ENCODE peak calls at places on chromosomes 4 and X, in six cellular contexts. J, M, N, A, E and T are unnamed samples.

GRCh38 chr4:184536881-184537248 is 62.5 kb upstream of the IRF2 start:
- DNase-seq in J (no peak), M (no peak), N (no peak), A (no peak), E (no peak), T (no peak)

GRCh38 chr4:52103314-52103713 is 52.2 kb downstream of the SPATA18 start:
- DNase-seq in J (no peak), M (no peak), N (no peak), A (no peak), E (peak; percentile 69), T (no peak)

GRCh38 chr4:113844369-113844768 is 82.8 kb upstream of the CAMK2D start:
- DNase-seq in J (no peak), M (no peak), N (no peak), A (no peak), E (no peak), T (no peak)

GRCh38 chr4:100268807-100269206 is 78.5 kb upstream of the DDIT4L start:
- DNase-seq in J (no peak), M (no peak), N (no peak), A (no peak), E (no peak), T (no peak)

GRCh38 chrX:123833387-123833786 is 26.5 kb upstream of the XIAP start:
- DNase-seq in J (peak; percentile 54), M (no peak), N (peak; percentile 39), A (peak; percentile 57), E (peak; percentile 50), T (peak; percentile 79)

GRCh38 chr4:7339751-7340552 is 94.8 kb downstream of the PSAPL1 start:
- DNase-seq in J (no peak), M (peak; percentile 39), N (no peak), A (no peak), E (no peak), T (peak; percentile 38)

GRCh38 chr4:44629280-44629866 is 22.1 kb downstream of the YIPF7 start:
- DNase-seq in J (no peak), M (no peak), N (peak; percentile 43), A (peak; percentile 38), E (peak; percentile 74), T (peak; percentile 50)

GRCh38 chr4:151540728-151541437 is 131.9 kb downstream of the FHIP1A start:
- DNase-seq in J (no peak), M (no peak), N (peak; percentile 86), A (peak; percentile 13), E (no peak), T (peak; percentile 79)

GRCh38 chr4:7244766-7245320 is 52.5 kb downstream of the SORCS2 start:
- DNase-seq in J (no peak), M (no peak), N (no peak), A (no peak), E (no peak), T (no peak)

GRCh38 chrX:66633541-66633940 is 5.3 kb downstream of the EDA2R start:
- DNase-seq in J (no peak), M (no peak), N (peak; percentile 76), A (no peak), E (no peak), T (no peak)

GRCh38 chr4:113576947-113577678 is 184.4 kb downstream of the CAMK2D start:
- DNase-seq in J (no peak), M (no peak), N (no peak), A (no peak), E (no peak), T (no peak)

GRCh38 chr4:42397256-42397634 is at the start of gene SHISA3:
- DNase-seq in J (no peak), M (peak; percentile 46), N (no peak), A (no peak), E (peak; percentile 84), T (peak; percentile 29)

GRCh38 chr4:128863314-128864075 is 54.0 kb downstream of the JADE1 start:
- DNase-seq in J (peak; percentile 74), M (peak; percentile 84), N (peak; percentile 80), A (peak; percentile 80), E (peak; percentile 94), T (peak; percentile 80)

GRCh38 chrX:56031409-56031808 is 200.7 kb upstream of the KLF8 start:
- DNase-seq in J (no peak), M (no peak), N (no peak), A (no peak), E (no peak), T (no peak)

GRCh38 chr4:145339075-145339725 is 142.5 kb upstream of the SMAD1 start:
- DNase-seq in J (no peak), M (no peak), N (no peak), A (no peak), E (no peak), T (no peak)

GRCh38 chr4:56215901-56216300 is 171.4 kb downstream of the AASDH start:
- DNase-seq in J (no peak), M (no peak), N (peak; percentile 7), A (no peak), E (peak; percentile 43), T (peak; percentile 59)

GRCh38 chrX:81291996-81292395 is 90.1 kb downstream of the SH3BGRL start:
- DNase-seq in J (no peak), M (no peak), N (no peak), A (no peak), E (no peak), T (no peak)

GRCh38 chrX:31057291-31057690 is 14.6 kb downstream of the FTHL17 start:
- DNase-seq in J (no peak), M (no peak), N (no peak), A (no peak), E (no peak), T (no peak)

GRCh38 chr4:141465151-141465550 is 171.2 kb upstream of the IL15 start:
- DNase-seq in J (no peak), M (no peak), N (no peak), A (no peak), E (no peak), T (no peak)

GRCh38 chr4:141463678-141464077 is 172.7 kb upstream of the IL15 start:
- DNase-seq in J (no peak), M (no peak), N (peak; percentile 31), A (no peak), E (no peak), T (no peak)

GRCh38 chr4:141464366-141464765 is 172.0 kb upstream of the IL15 start:
- DNase-seq in J (no peak), M (no peak), N (no peak), A (no peak), E (no peak), T (no peak)

GRCh38 chr4:141469392-141469791 is 167.0 kb upstream of the IL15 start:
- DNase-seq in J (no peak), M (no peak), N (peak; percentile 48), A (no peak), E (no peak), T (no peak)

DNA sequence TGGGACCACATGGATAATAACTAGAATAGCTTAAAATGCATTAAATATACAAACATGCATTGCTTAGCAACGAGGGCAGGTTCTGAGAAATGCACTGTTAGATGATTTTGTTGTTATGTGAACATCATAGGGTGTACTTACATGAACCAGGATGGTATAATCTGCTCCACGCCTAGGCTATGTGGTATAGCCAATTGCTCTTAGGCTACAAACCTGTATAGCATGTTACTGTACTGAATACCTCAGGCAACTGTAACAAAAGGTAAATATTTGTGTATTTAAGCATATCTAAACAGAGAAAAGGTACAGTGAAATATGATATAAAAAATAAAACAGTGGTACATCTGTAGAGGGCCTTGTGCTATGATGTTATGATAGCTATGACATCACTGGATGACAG is 169.2 kb upstream of the IL15 start:
- DNase-seq in J (no peak), M (no peak), N (no peak), A (no peak), E (no peak), T (no peak)
- H3K4me1 ChIP-seq in J (no peaks in the 10 kb centered on the region), M (no peaks in the 10 kb centered on the region), N (no peaks in the 10 kb centered on the region), A (no peaks in the 10 kb centered on the region), E (no peaks in the 10 kb centered on the region), T (no peaks in the 10 kb centered on the region)

DNA sequence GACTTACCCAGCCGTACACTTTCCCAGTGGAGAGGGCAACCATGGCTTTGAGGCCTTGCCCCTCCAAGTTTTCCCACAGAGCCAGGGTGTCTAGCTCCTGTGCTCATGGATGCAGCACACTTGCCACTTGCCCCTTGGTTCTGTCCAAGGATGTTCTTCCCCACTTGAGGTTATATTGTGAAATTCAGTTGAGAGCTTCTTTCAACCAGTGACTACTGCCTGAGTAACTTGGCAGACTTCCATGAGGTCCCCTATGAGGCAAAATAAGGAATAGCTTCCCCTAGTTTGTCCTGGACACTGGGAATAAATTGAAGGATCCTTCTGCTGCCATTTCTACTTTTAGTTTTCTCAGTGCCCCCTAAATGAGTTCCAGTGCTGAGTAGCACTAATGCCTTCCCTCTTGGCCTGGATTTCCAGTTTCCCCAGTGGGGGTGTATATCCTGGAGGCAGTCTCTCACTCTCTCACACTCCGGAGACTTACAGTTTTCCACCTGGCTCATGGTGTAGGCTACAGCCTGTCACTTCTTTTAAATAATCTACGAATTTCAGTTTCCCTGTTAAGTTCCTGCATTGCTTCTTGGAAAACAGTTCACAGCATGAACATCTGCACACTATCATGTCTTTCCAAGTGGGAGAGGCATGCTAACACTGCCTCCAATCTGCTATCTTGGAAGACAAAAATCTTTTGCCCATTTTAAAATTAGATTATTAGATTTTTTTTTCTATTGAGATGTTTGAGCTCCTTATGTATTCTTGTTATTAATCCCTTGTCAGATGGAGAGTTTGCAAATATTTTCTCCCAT is 36.5 kb upstream of the ADH4 start:
- DNase-seq in J (no peak), M (no peak), N (peak; percentile 83), A (peak; percentile 19), E (no peak), T (no peak)
- H3K27me3 ChIP-seq in J (no peaks in the 10 kb centered on the region), M (no peaks in the 10 kb centered on the region), N (no peaks in the 10 kb centered on the region), A (no peaks in the 10 kb centered on the region), E (no peaks in the 10 kb centered on the region), T (no peaks in the 10 kb centered on the region)

GRCh38 chr4:146494143-146494542 is 27.6 kb downstream of the SLC10A7 start:
- DNase-seq in J (no peak), M (no peak), N (no peak), A (no peak), E (no peak), T (no peak)
- TF ChIP-seq CTCF in J (no peak), M (no peak), N (no peak), A (no peak), E (no peak), T (no peak)

DNA sequence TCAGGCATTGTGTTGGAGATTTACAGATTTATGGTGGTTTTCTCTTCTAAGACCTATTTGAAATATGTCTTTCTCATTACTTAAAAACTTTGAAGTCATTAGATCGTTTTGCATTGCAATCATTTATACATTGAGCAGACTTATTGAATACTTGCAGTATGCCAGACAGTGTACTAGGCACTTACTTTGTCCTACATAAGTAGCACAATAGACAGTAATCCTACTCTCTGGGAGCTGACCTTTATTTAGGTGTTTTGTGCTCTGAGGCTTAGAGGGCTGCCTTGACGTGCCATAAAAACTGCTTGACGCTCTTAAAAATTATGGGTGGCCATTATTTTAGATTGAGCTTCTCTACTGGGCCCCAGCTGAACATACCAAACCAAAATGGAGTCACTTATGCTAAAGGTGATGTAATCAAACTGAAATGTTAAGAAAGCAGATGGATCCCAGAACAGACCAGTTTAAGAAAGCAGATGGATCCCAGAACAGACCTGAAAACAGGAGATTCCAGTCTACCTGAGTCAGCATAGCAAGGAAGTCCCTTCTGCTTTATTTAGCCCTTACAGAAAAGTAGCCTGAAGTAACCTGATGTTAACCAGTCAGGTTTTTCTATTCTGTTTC is 42.4 kb downstream of the PTTG2 start:
- DNase-seq in J (no peak), M (no peak), N (peak; percentile 47), A (no peak), E (peak; percentile 59), T (no peak)
- H3K4me1 ChIP-seq in J (peaks cover 16% of the 10 kb centered on the region), M (peaks cover 6% of the 10 kb centered on the region), N (peaks cover 12% of the 10 kb centered on the region), A (peaks cover 14% of the 10 kb centered on the region), E (peaks cover 37% of the 10 kb centered on the region), T (peaks cover 11% of the 10 kb centered on the region)

GRCh38 chr4:3352505-3352904 is 59.7 kb downstream of the RGS12 start:
- DNase-seq in J (peak; percentile 11), M (no peak), N (no peak), A (no peak), E (no peak), T (no peak)
- H3K27me3 ChIP-seq in J (no peaks in the 10 kb centered on the region), M (no peaks in the 10 kb centered on the region), N (no peaks in the 10 kb centered on the region), A (no peaks in the 10 kb centered on the region), E (no peaks in the 10 kb centered on the region), T (no peaks in the 10 kb centered on the region)